ENCODE peak calls at places on chromosomes 13 and 19, in eight cellular contexts. One of them, this sample, is unnamed.

GRCh38 chr13:93776936-93777335 is 550.3 kb downstream of the GPC6 start:
- DNase-seq in CD4-positive, alpha-beta T cell: no peak
- DNase-seq in ecto neural progenitor cell: no peak
- DNase-seq in NAMALWA: no peak
- DNase-seq in posterior vena cava: no peak
- DNase-seq in GM06990: no peak
- DNase-seq in NCI-H1436: no peak
- DNase-seq in T-helper 9 cell: no peak
- DNase-seq in this sample: no peak

GRCh38 chr19:28305513-28305912 is 907.4 kb downstream of the UQCRFS1 start:
- DNase-seq in T-helper 9 cell: no peak
- DNase-seq in GM06990: no peak
- DNase-seq in posterior vena cava: no peak
- DNase-seq in CD4-positive, alpha-beta T cell: no peak
- DNase-seq in ecto neural progenitor cell: no peak
- DNase-seq in NAMALWA: no peak
- DNase-seq in NCI-H1436: no peak
- DNase-seq in this sample: no peak

GRCh38 chr19:56133858-56134654 is 7.0 kb upstream of the ZNF444 start:
- DNase-seq in NCI-H1436: no peak
- DNase-seq in CD4-positive, alpha-beta T cell: no peak
- DNase-seq in ecto neural progenitor cell: no peak
- DNase-seq in T-helper 9 cell: no peak
- DNase-seq in posterior vena cava: no peak
- DNase-seq in GM06990: peak; percentile 44
- DNase-seq in NAMALWA: no peak
- DNase-seq in this sample: no peak

GRCh38 chr19:28330831-28331230 is 882.1 kb downstream of the UQCRFS1 start:
- DNase-seq in GM06990: no peak
- DNase-seq in NAMALWA: no peak
- DNase-seq in T-helper 9 cell: no peak
- DNase-seq in ecto neural progenitor cell: no peak
- DNase-seq in posterior vena cava: no peak
- DNase-seq in CD4-positive, alpha-beta T cell: no peak
- DNase-seq in NCI-H1436: no peak
- DNase-seq in this sample: no peak

GRCh38 chr19:15332311-15332996 is at the start of gene BRD4:
- DNase-seq in T-helper 9 cell: peak; percentile 70
- DNase-seq in NAMALWA: peak; percentile 75
- DNase-seq in CD4-positive, alpha-beta T cell: peak; percentile 63
- DNase-seq in posterior vena cava: peak; percentile 91
- DNase-seq in ecto neural progenitor cell: peak; percentile 87
- DNase-seq in NCI-H1436: peak; percentile 66
- DNase-seq in GM06990: peak; percentile 81
- DNase-seq in this sample: peak; percentile 34

GRCh38 chr19:46634045-46634655 is 1.9 kb downstream of the GNG8 start:
- DNase-seq in ecto neural progenitor cell: peak; percentile 96
- DNase-seq in posterior vena cava: peak; percentile 96
- DNase-seq in T-helper 9 cell: peak; percentile 98
- DNase-seq in CD4-positive, alpha-beta T cell: peak; percentile 97
- DNase-seq in NAMALWA: peak; percentile 90
- DNase-seq in GM06990: peak; percentile 90
- DNase-seq in NCI-H1436: peak; percentile 83
- DNase-seq in this sample: peak; percentile 65

GRCh38 chr19:48403606-48404005 is 10.1 kb downstream of the GRIN2D start:
- DNase-seq in GM06990: no peak
- DNase-seq in NCI-H1436: peak; percentile 48
- DNase-seq in CD4-positive, alpha-beta T cell: peak; percentile 46
- DNase-seq in posterior vena cava: no peak
- DNase-seq in ecto neural progenitor cell: peak; percentile 76
- DNase-seq in T-helper 9 cell: no peak
- DNase-seq in NAMALWA: peak; percentile 83
- DNase-seq in this sample: peak; percentile 34

GRCh38 chr13:27661017-27661416 is 39.3 kb downstream of the POLR1D start:
- DNase-seq in ecto neural progenitor cell: no peak
- DNase-seq in T-helper 9 cell: no peak
- DNase-seq in GM06990: no peak
- DNase-seq in NAMALWA: no peak
- DNase-seq in NCI-H1436: no peak
- DNase-seq in CD4-positive, alpha-beta T cell: no peak
- DNase-seq in posterior vena cava: no peak
- DNase-seq in this sample: no peak

GRCh38 chr13:47120284-47120683 is 223.4 kb upstream of the HTR2A start:
- DNase-seq in GM06990: no peak
- DNase-seq in posterior vena cava: no peak
- DNase-seq in ecto neural progenitor cell: no peak
- DNase-seq in NAMALWA: no peak
- DNase-seq in T-helper 9 cell: no peak
- DNase-seq in CD4-positive, alpha-beta T cell: no peak
- DNase-seq in NCI-H1436: no peak
- DNase-seq in this sample: no peak

GRCh38 chr13:97223711-97224461 is 1.8 kb downstream of the MBNL2 start:
- DNase-seq in CD4-positive, alpha-beta T cell: no peak
- DNase-seq in posterior vena cava: no peak
- DNase-seq in ecto neural progenitor cell: peak; percentile 54
- DNase-seq in NCI-H1436: no peak
- DNase-seq in GM06990: peak; percentile 37
- DNase-seq in NAMALWA: peak; percentile 90
- DNase-seq in T-helper 9 cell: peak; percentile 7
- DNase-seq in this sample: no peak

GRCh38 chr19:40560092-40560507 is 16.6 kb upstream of the SHKBP1 start:
- DNase-seq in NCI-H1436: no peak
- DNase-seq in ecto neural progenitor cell: no peak
- DNase-seq in GM06990: no peak
- DNase-seq in T-helper 9 cell: no peak
- DNase-seq in posterior vena cava: no peak
- DNase-seq in NAMALWA: no peak
- DNase-seq in CD4-positive, alpha-beta T cell: no peak
- DNase-seq in this sample: no peak

GRCh38 chr19:49409441-49410029 is 13.7 kb downstream of the PTH2 start:
- DNase-seq in NAMALWA: peak; percentile 69
- DNase-seq in CD4-positive, alpha-beta T cell: no peak
- DNase-seq in T-helper 9 cell: no peak
- DNase-seq in NCI-H1436: no peak
- DNase-seq in ecto neural progenitor cell: no peak
- DNase-seq in posterior vena cava: no peak
- DNase-seq in GM06990: peak; percentile 53
- DNase-seq in this sample: no peak

GRCh38 chr13:112249644-112250610 is 126.2 kb upstream of the SPACA7 start:
- DNase-seq in NCI-H1436: no peak
- DNase-seq in T-helper 9 cell: no peak
- DNase-seq in GM06990: no peak
- DNase-seq in posterior vena cava: no peak
- DNase-seq in ecto neural progenitor cell: peak; percentile 46
- DNase-seq in CD4-positive, alpha-beta T cell: no peak
- DNase-seq in NAMALWA: no peak
- DNase-seq in this sample: no peak

GRCh38 chr19:33524024-33524664 is 2.6 kb upstream of the PEPD start:
- DNase-seq in GM06990: no peak
- DNase-seq in CD4-positive, alpha-beta T cell: no peak
- DNase-seq in ecto neural progenitor cell: no peak
- DNase-seq in posterior vena cava: no peak
- DNase-seq in NCI-H1436: no peak
- DNase-seq in T-helper 9 cell: no peak
- DNase-seq in NAMALWA: no peak
- DNase-seq in this sample: no peak

GRCh38 chr19:35462476-35462953 is 14.5 kb downstream of the FFAR2 start:
- DNase-seq in GM06990: peak; percentile 79
- DNase-seq in ecto neural progenitor cell: no peak
- DNase-seq in NCI-H1436: no peak
- DNase-seq in T-helper 9 cell: peak; percentile 43
- DNase-seq in NAMALWA: peak; percentile 79
- DNase-seq in posterior vena cava: no peak
- DNase-seq in CD4-positive, alpha-beta T cell: peak; percentile 64
- DNase-seq in this sample: peak; percentile 94

GRCh38 chr13:101018720-101019119 is 344.1 kb upstream of the TMTC4 start:
- DNase-seq in GM06990: no peak
- DNase-seq in CD4-positive, alpha-beta T cell: no peak
- DNase-seq in NCI-H1436: no peak
- DNase-seq in T-helper 9 cell: no peak
- DNase-seq in NAMALWA: no peak
- DNase-seq in posterior vena cava: peak; percentile 43
- DNase-seq in ecto neural progenitor cell: no peak
- DNase-seq in this sample: no peak

GRCh38 chr13:35512271-35512920 is 35.9 kb upstream of the MAB21L1 start:
- DNase-seq in CD4-positive, alpha-beta T cell: no peak
- DNase-seq in posterior vena cava: no peak
- DNase-seq in GM06990: no peak
- DNase-seq in NAMALWA: no peak
- DNase-seq in T-helper 9 cell: no peak
- DNase-seq in NCI-H1436: no peak
- DNase-seq in ecto neural progenitor cell: no peak
- DNase-seq in this sample: no peak

GRCh38 chr13:76610819-76611415 is 275.3 kb downstream of the KCTD12 start:
- DNase-seq in T-helper 9 cell: no peak
- DNase-seq in NCI-H1436: no peak
- DNase-seq in GM06990: no peak
- DNase-seq in posterior vena cava: no peak
- DNase-seq in CD4-positive, alpha-beta T cell: no peak
- DNase-seq in NAMALWA: no peak
- DNase-seq in ecto neural progenitor cell: no peak
- DNase-seq in this sample: no peak

GRCh38 chr19:40962460-40962961 is 28.6 kb upstream of the CYP2B6 start:
- DNase-seq in GM06990: no peak
- DNase-seq in NAMALWA: no peak
- DNase-seq in posterior vena cava: no peak
- DNase-seq in CD4-positive, alpha-beta T cell: no peak
- DNase-seq in NCI-H1436: no peak
- DNase-seq in T-helper 9 cell: no peak
- DNase-seq in ecto neural progenitor cell: no peak
- DNase-seq in this sample: no peak

GRCh38 chr19:45815501-45816216 is 551 bp upstream of the RSPH6A start:
- DNase-seq in NCI-H1436: no peak
- DNase-seq in posterior vena cava: no peak
- DNase-seq in NAMALWA: no peak
- DNase-seq in CD4-positive, alpha-beta T cell: no peak
- DNase-seq in ecto neural progenitor cell: peak; percentile 80
- DNase-seq in T-helper 9 cell: no peak
- DNase-seq in GM06990: no peak
- DNase-seq in this sample: no peak

GRCh38 chr19:10009269-10009665 is 1.0 kb downstream of the COL5A3 start:
- DNase-seq in CD4-positive, alpha-beta T cell: peak; percentile 31
- DNase-seq in ecto neural progenitor cell: peak; percentile 80
- DNase-seq in posterior vena cava: peak; percentile 87
- DNase-seq in GM06990: no peak
- DNase-seq in NCI-H1436: no peak
- DNase-seq in NAMALWA: no peak
- DNase-seq in T-helper 9 cell: peak; percentile 51
- DNase-seq in this sample: no peak

GRCh38 chr13:80276371-80277289 is 64.3 kb downstream of the SPRY2 start:
- DNase-seq in ecto neural progenitor cell: peak; percentile 74
- DNase-seq in posterior vena cava: no peak
- DNase-seq in NAMALWA: no peak
- DNase-seq in GM06990: no peak
- DNase-seq in CD4-positive, alpha-beta T cell: no peak
- DNase-seq in T-helper 9 cell: no peak
- DNase-seq in NCI-H1436: peak; percentile 35
- DNase-seq in this sample: peak; percentile 32

GRCh38 chr13:58087566-58087965 is 456.0 kb downstream of the PCDH17 start:
- DNase-seq in NCI-H1436: no peak
- DNase-seq in CD4-positive, alpha-beta T cell: no peak
- DNase-seq in T-helper 9 cell: no peak
- DNase-seq in posterior vena cava: no peak
- DNase-seq in NAMALWA: no peak
- DNase-seq in ecto neural progenitor cell: no peak
- DNase-seq in GM06990: no peak
- DNase-seq in this sample: no peak

GRCh38 chr13:107441279-107441678 is 774.1 kb downstream of the LIG4 start:
- DNase-seq in NCI-H1436: no peak
- DNase-seq in NAMALWA: no peak
- DNase-seq in GM06990: no peak
- DNase-seq in T-helper 9 cell: no peak
- DNase-seq in ecto neural progenitor cell: no peak
- DNase-seq in posterior vena cava: no peak
- DNase-seq in CD4-positive, alpha-beta T cell: no peak
- DNase-seq in this sample: no peak

GRCh38 chr19:2138061-2138728 is 13.2 kb downstream of the AP3D1 start:
- DNase-seq in T-helper 9 cell: no peak
- DNase-seq in NCI-H1436: no peak
- DNase-seq in ecto neural progenitor cell: no peak
- DNase-seq in GM06990: no peak
- DNase-seq in CD4-positive, alpha-beta T cell: no peak
- DNase-seq in NAMALWA: no peak
- DNase-seq in posterior vena cava: no peak
- DNase-seq in this sample: no peak

GRCh38 chr19:41226053-41226873 is 7.2 kb downstream of the AXL start:
- DNase-seq in T-helper 9 cell: peak; percentile 20
- DNase-seq in posterior vena cava: peak; percentile 92
- DNase-seq in NCI-H1436: no peak
- DNase-seq in NAMALWA: no peak
- DNase-seq in CD4-positive, alpha-beta T cell: peak; percentile 65
- DNase-seq in ecto neural progenitor cell: peak; percentile 78
- DNase-seq in GM06990: no peak
- DNase-seq in this sample: no peak

GRCh38 chr13:26888632-26889031 is 128.0 kb upstream of the GPR12 start:
- DNase-seq in posterior vena cava: no peak
- DNase-seq in NAMALWA: no peak
- DNase-seq in T-helper 9 cell: no peak
- DNase-seq in CD4-positive, alpha-beta T cell: no peak
- DNase-seq in NCI-H1436: no peak
- DNase-seq in ecto neural progenitor cell: no peak
- DNase-seq in GM06990: no peak
- DNase-seq in this sample: no peak

GRCh38 chr19:11164879-11165406 is 9.4 kb upstream of the SPC24 start:
- DNase-seq in T-helper 9 cell: no peak
- DNase-seq in GM06990: no peak
- DNase-seq in posterior vena cava: peak; percentile 96
- DNase-seq in NAMALWA: no peak
- DNase-seq in NCI-H1436: no peak
- DNase-seq in CD4-positive, alpha-beta T cell: no peak
- DNase-seq in ecto neural progenitor cell: no peak
- DNase-seq in this sample: no peak

GRCh38 chr19:23925285-23925684 is 10.6 kb downstream of the ZNF726 start:
- DNase-seq in NCI-H1436: no peak
- DNase-seq in T-helper 9 cell: no peak
- DNase-seq in NAMALWA: no peak
- DNase-seq in posterior vena cava: no peak
- DNase-seq in GM06990: no peak
- DNase-seq in CD4-positive, alpha-beta T cell: no peak
- DNase-seq in ecto neural progenitor cell: no peak
- DNase-seq in this sample: no peak

GRCh38 chr13:48562296-48563066 is 29.6 kb upstream of the RCBTB2 start:
- DNase-seq in NCI-H1436: no peak
- DNase-seq in posterior vena cava: no peak
- DNase-seq in GM06990: peak; percentile 79
- DNase-seq in CD4-positive, alpha-beta T cell: peak; percentile 66
- DNase-seq in T-helper 9 cell: peak; percentile 30
- DNase-seq in ecto neural progenitor cell: no peak
- DNase-seq in NAMALWA: peak; percentile 60
- DNase-seq in this sample: no peak

GRCh38 chr13:112782433-112783010 is 92.7 kb downstream of the ATP11A start:
- DNase-seq in posterior vena cava: no peak
- DNase-seq in GM06990: no peak
- DNase-seq in ecto neural progenitor cell: no peak
- DNase-seq in T-helper 9 cell: no peak
- DNase-seq in NAMALWA: no peak
- DNase-seq in CD4-positive, alpha-beta T cell: no peak
- DNase-seq in NCI-H1436: no peak
- DNase-seq in this sample: no peak

GRCh38 chr19:7505682-7506384 is 10.1 kb upstream of the ZNF358 start:
- DNase-seq in NAMALWA: no peak
- DNase-seq in NCI-H1436: peak; percentile 88
- DNase-seq in T-helper 9 cell: no peak
- DNase-seq in posterior vena cava: no peak
- DNase-seq in ecto neural progenitor cell: peak; percentile 82
- DNase-seq in GM06990: no peak
- DNase-seq in CD4-positive, alpha-beta T cell: no peak
- DNase-seq in this sample: no peak

GRCh38 chr19:29812080-29812880 is 489 bp downstream of the CCNE1 start:
- DNase-seq in GM06990: peak; percentile 35
- DNase-seq in NAMALWA: peak; percentile 12
- DNase-seq in T-helper 9 cell: peak; percentile 16
- DNase-seq in ecto neural progenitor cell: peak; percentile 61
- DNase-seq in CD4-positive, alpha-beta T cell: no peak
- DNase-seq in posterior vena cava: no peak
- DNase-seq in NCI-H1436: no peak
- DNase-seq in this sample: no peak

GRCh38 chr19:29851769-29852521 is 40.2 kb downstream of the CCNE1 start:
- DNase-seq in posterior vena cava: peak; percentile 6
- DNase-seq in GM06990: peak; percentile 59
- DNase-seq in CD4-positive, alpha-beta T cell: no peak
- DNase-seq in NCI-H1436: no peak
- DNase-seq in NAMALWA: no peak
- DNase-seq in ecto neural progenitor cell: no peak
- DNase-seq in T-helper 9 cell: no peak
- DNase-seq in this sample: no peak

This sample was measured in NCI-H2227 treated with DMSO at 0.1 percent for 48 hours.